ENCODE peak calls at places on chromosomes 13 and 19, in four cellular contexts. G is BJ, C is psoas muscle, U is AML-193. Q is an unnamed sample.

GRCh38 chr19:55657004-55657747 is 2.3 kb downstream of the U2AF2 start:
- DNase-seq in G (no peak), C (no peak), U (no peak), Q (no peak)

GRCh38 chr19:50252111-50252886 is 48.9 kb downstream of the MYH14 start:
- DNase-seq in G (no peak), C (no peak), U (no peak), Q (peak)

GRCh38 chr13:53357582-53357981 is 329.0 kb downstream of the OLFM4 start:
- DNase-seq in G (no peak), C (no peak), U (no peak), Q (no peak)

GRCh38 chr13:51435002-51435578 is 17.7 kb downstream of the INTS6 start:
- DNase-seq in G (no peak), C (no peak), U (peak), Q (no peak)

GRCh38 chr19:294819-295686 is 3.9 kb upstream of the PLPP2 start:
- DNase-seq in G (no peak), C (no peak), U (no peak), Q (peak)

GRCh38 chr13:87172166-87172825 is 498.9 kb upstream of the SLITRK5 start:
- DNase-seq in G (no peak), C (no peak), U (no peak), Q (no peak)

GRCh38 chr19:33427801-33428626 is 54.5 kb downstream of the CEBPG start:
- DNase-seq in G (no peak), C (peak), U (no peak), Q (no peak)

GRCh38 chr19:1700733-1701663 is 48.6 kb upstream of the TCF3 start:
- DNase-seq in G (no peak), C (no peak), U (no peak), Q (no peak)

GRCh38 chr13:94138831-94139230 is 340.7 kb downstream of the DCT start:
- DNase-seq in G (no peak), C (no peak), U (no peak), Q (no peak)

GRCh38 chr13:77184455-77184854 is 142.4 kb downstream of the MYCBP2 start:
- DNase-seq in G (no peak), C (no peak), U (no peak), Q (no peak)

GRCh38 chr13:107450931-107451330 is 764.4 kb downstream of the LIG4 start:
- DNase-seq in G (peak), C (peak), U (no peak), Q (no peak)

GRCh38 chr13:25064396-25064795 is 31.5 kb upstream of the PABPC3 start:
- DNase-seq in G (no peak), C (no peak), U (no peak), Q (no peak)

GRCh38 chr13:41603917-41604316 is 146.6 kb downstream of the RGCC start:
- DNase-seq in G (no peak), C (peak), U (no peak), Q (no peak)

GRCh38 chr19:50046649-50047503 is 21.1 kb downstream of the ZNF473 start:
- DNase-seq in G (no peak), C (peak), U (no peak), Q (peak)

GRCh38 chr19:17579523-17580244 is 24.2 kb downstream of the COLGALT1 start:
- DNase-seq in G (no peak), C (peak), U (no peak), Q (peak)

GRCh38 chr19:7509625-7510024 is 6.3 kb upstream of the ZNF358 start:
- DNase-seq in G (no peak), C (no peak), U (no peak), Q (no peak)

GRCh38 chr13:41159174-41159573 is 26.6 kb upstream of the KBTBD6 start:
- DNase-seq in G (no peak), C (no peak), U (no peak), Q (no peak)

GRCh38 chr13:20607015-20607414 is 40.1 kb downstream of the IFT88 start:
- DNase-seq in G (no peak), C (no peak), U (no peak), Q (no peak)

GRCh38 chr19:33396701-33397535 is 23.4 kb downstream of the CEBPG start:
- DNase-seq in G (no peak), C (peak), U (no peak), Q (no peak)

GRCh38 chr13:60427285-60427684 is 30.3 kb downstream of the TDRD3 start:
- DNase-seq in G (no peak), C (no peak), U (no peak), Q (no peak)

GRCh38 chr19:2477141-2477710 is 1.3 kb downstream of the GADD45B start:
- DNase-seq in G (no peak), C (peak), U (no peak), Q (no peak)

GRCh38 chr13:98838776-98839175 is 86.3 kb upstream of the SLC15A1 start:
- DNase-seq in G (no peak), C (no peak), U (no peak), Q (no peak)

GRCh38 chr13:43196171-43196611 is 172.8 kb downstream of the DNAJC15 start:
- DNase-seq in G (no peak), C (peak), U (no peak), Q (no peak)

GRCh38 chr13:49657241-49657641 is 28.9 kb downstream of the ARL11 start:
- DNase-seq in G (no peak), C (peak), U (no peak), Q (no peak)

GRCh38 chr13:28510066-28510465 is 15.1 kb upstream of the FLT1 start:
- DNase-seq in G (no peak), C (no peak), U (no peak), Q (no peak)

GRCh38 chr19:7337380-7338194 is 11.2 kb upstream of the ARHGEF18 start:
- DNase-seq in G (no peak), C (no peak), U (peak), Q (no peak)

GRCh38 chr19:17202249-17202648 is 12.9 kb upstream of the USE1 start:
- DNase-seq in G (no peak), C (no peak), U (no peak), Q (no peak)

GRCh38 chr13:110363009-110363408 is 55.9 kb downstream of the COL4A2 start:
- DNase-seq in G (no peak), C (no peak), U (no peak), Q (no peak)

GRCh38 chr13:105083986-105084385 is 1451.5 kb downstream of the EFNB2 start:
- DNase-seq in G (no peak), C (no peak), U (no peak), Q (no peak)